ENCODE peak calls at places on chromosomes 6 and 20, in four cellular contexts. One of them, this sample, is unnamed.

GRCh38 chr6:48957781-48958180 is 505.3 kb downstream of the MMUT start:
- DNase-seq in fibroblast of villous mesenchyme: peak
- DNase-seq in type B pancreatic cell: no peak
- DNase-seq in substantia nigra: no peak
- DNase-seq in this sample: no peak

GRCh38 chr20:58331961-58332551 is 22.5 kb downstream of the RAB22A start:
- DNase-seq in type B pancreatic cell: no peak
- DNase-seq in fibroblast of villous mesenchyme: no peak
- DNase-seq in substantia nigra: no peak
- DNase-seq in this sample: no peak

GRCh38 chr6:88165877-88166492 is at the start of gene CNR1:
- DNase-seq in type B pancreatic cell: peak
- DNase-seq in substantia nigra: no peak
- DNase-seq in fibroblast of villous mesenchyme: peak
- DNase-seq in this sample: peak

GRCh38 chr6:44010411-44011349 is 116.6 kb downstream of the MRPL14 start:
- DNase-seq in fibroblast of villous mesenchyme: peak
- DNase-seq in type B pancreatic cell: no peak
- DNase-seq in substantia nigra: no peak
- DNase-seq in this sample: peak

GRCh38 chr6:32825966-32826365 is 9.2 kb upstream of the HLA-DOB start:
- DNase-seq in substantia nigra: no peak
- DNase-seq in fibroblast of villous mesenchyme: peak
- DNase-seq in type B pancreatic cell: no peak
- DNase-seq in this sample: peak

GRCh38 chr20:60249436-60249835 is 291.2 kb downstream of the CDH26 start:
- DNase-seq in type B pancreatic cell: peak
- DNase-seq in fibroblast of villous mesenchyme: peak
- DNase-seq in substantia nigra: no peak
- DNase-seq in this sample: peak

GRCh38 chr6:168774381-168774780 is 333.4 kb downstream of the SMOC2 start:
- DNase-seq in type B pancreatic cell: no peak
- DNase-seq in fibroblast of villous mesenchyme: no peak
- DNase-seq in substantia nigra: no peak
- DNase-seq in this sample: no peak

GRCh38 chr6:117483004-117483644 is 650 bp downstream of the DCBLD1 start:
- DNase-seq in type B pancreatic cell: peak
- DNase-seq in substantia nigra: peak
- DNase-seq in fibroblast of villous mesenchyme: peak
- DNase-seq in this sample: peak

GRCh38 chr6:149716181-149716580 is 1.7 kb downstream of the LATS1 start:
- DNase-seq in fibroblast of villous mesenchyme: peak
- DNase-seq in substantia nigra: no peak
- DNase-seq in type B pancreatic cell: no peak
- DNase-seq in this sample: no peak

GRCh38 chr20:56202493-56203077 is 45.9 kb upstream of the MC3R start:
- DNase-seq in fibroblast of villous mesenchyme: peak
- DNase-seq in type B pancreatic cell: no peak
- DNase-seq in substantia nigra: no peak
- DNase-seq in this sample: peak

GRCh38 chr6:109434456-109434855 is 6.0 kb downstream of the PPIL6 start:
- DNase-seq in type B pancreatic cell: no peak
- DNase-seq in substantia nigra: no peak
- DNase-seq in fibroblast of villous mesenchyme: peak
- DNase-seq in this sample: no peak

GRCh38 chr20:53725575-53725970 is 131.9 kb upstream of the ZNF217 start:
- DNase-seq in type B pancreatic cell: no peak
- DNase-seq in fibroblast of villous mesenchyme: no peak
- DNase-seq in substantia nigra: no peak
- DNase-seq in this sample: no peak

GRCh38 chr6:111605100-111605748 is 454 bp downstream of the TRAF3IP2 start:
- DNase-seq in substantia nigra: peak
- DNase-seq in type B pancreatic cell: no peak
- DNase-seq in fibroblast of villous mesenchyme: peak
- DNase-seq in this sample: peak

GRCh38 chr6:3471286-3471685 is 14.4 kb upstream of the SLC22A23 start:
- DNase-seq in substantia nigra: no peak
- DNase-seq in type B pancreatic cell: no peak
- DNase-seq in fibroblast of villous mesenchyme: no peak
- DNase-seq in this sample: no peak

GRCh38 chr20:31992086-31992485 is 18.2 kb upstream of the CCM2L start:
- DNase-seq in substantia nigra: no peak
- DNase-seq in fibroblast of villous mesenchyme: no peak
- DNase-seq in type B pancreatic cell: no peak
- DNase-seq in this sample: no peak

GRCh38 chr6:163777706-163778105 is 363.2 kb downstream of the QKI start:
- DNase-seq in type B pancreatic cell: no peak
- DNase-seq in fibroblast of villous mesenchyme: no peak
- DNase-seq in substantia nigra: no peak
- DNase-seq in this sample: peak

GRCh38 chr6:25066593-25066992 is 130.8 kb upstream of the RIPOR2 start:
- DNase-seq in fibroblast of villous mesenchyme: peak
- DNase-seq in type B pancreatic cell: no peak
- DNase-seq in substantia nigra: no peak
- DNase-seq in this sample: peak